ENCODE peak calls at places on chromosomes 7 and 10, in eight cellular contexts. W is astrocyte of the cerebellum, A is coronary artery, C is HFF-Myc, R is cardiac muscle cell, T is Caki2, Y is activated T-cell treated with anti-CD3 and anti-CD28 coated beads for 1 hour, J is GM12891. E is an unnamed sample.

GRCh38 chr10:67663449-67664087 is 32.4 kb downstream of the CTNNA3 start:
- DNase-seq in W (no peak), A (no peak), C (no peak), R (no peak), T (no peak), Y (no peak), J (no peak), E (peak)

GRCh38 chr7:24750441-24751055 is 6.7 kb downstream of the GSDME start:
- DNase-seq in W (no peak), A (no peak), C (no peak), R (no peak), T (no peak), Y (no peak), J (no peak), E (no peak)

GRCh38 chr7:128591705-128592104 is 80.4 kb upstream of the GARIN1A start:
- DNase-seq in W (no peak), A (no peak), C (no peak), R (no peak), T (no peak), Y (no peak), J (no peak), E (no peak)

GRCh38 chr7:157989611-157990010 is 598.0 kb downstream of the PTPRN2 start:
- DNase-seq in W (no peak), A (no peak), C (no peak), R (no peak), T (no peak), Y (no peak), J (no peak), E (no peak)

GRCh38 chr7:36155811-36156361 is 2.8 kb downstream of the EEPD1 start:
- DNase-seq in W (peak), A (no peak), C (no peak), R (no peak), T (no peak), Y (no peak), J (no peak), E (no peak)

GRCh38 chr7:5393328-5393727 is 30.3 kb downstream of the TNRC18 start:
- DNase-seq in W (no peak), A (no peak), C (no peak), R (no peak), T (no peak), Y (no peak), J (no peak), E (no peak)

GRCh38 chr10:77661100-77661499 is 23.5 kb upstream of the KCNMA1 start:
- DNase-seq in W (no peak), A (no peak), C (no peak), R (no peak), T (no peak), Y (no peak), J (no peak), E (no peak)

GRCh38 chr10:7579681-7580080 is 87.1 kb downstream of the ITIH5 start:
- DNase-seq in W (no peak), A (peak), C (no peak), R (no peak), T (no peak), Y (no peak), J (no peak), E (no peak)

GRCh38 chr10:124745678-124746077 is 1.5 kb upstream of the FAM53B start:
- DNase-seq in W (peak), A (no peak), C (peak), R (peak), T (peak), Y (no peak), J (no peak), E (no peak)

GRCh38 chr10:36647540-36647939 is 477.9 kb upstream of the ANKRD30A start:
- DNase-seq in W (no peak), A (no peak), C (no peak), R (no peak), T (no peak), Y (no peak), J (no peak), E (peak)

GRCh38 chr10:90028312-90028711 is 326.9 kb downstream of the KIF20B start:
- DNase-seq in W (no peak), A (no peak), C (no peak), R (no peak), T (no peak), Y (no peak), J (no peak), E (no peak)

GRCh38 chr10:3658766-3659165 is 126.2 kb downstream of the KLF6 start:
- DNase-seq in W (no peak), A (no peak), C (no peak), R (no peak), T (no peak), Y (no peak), J (no peak), E (no peak)

GRCh38 chr10:26556756-26557640 is 118.9 kb downstream of the APBB1IP start:
- DNase-seq in W (peak), A (no peak), C (peak), R (peak), T (peak), Y (peak), J (peak), E (no peak)

GRCh38 chr7:7265676-7266075 is 83.3 kb downstream of the C1GALT1 start:
- DNase-seq in W (no peak), A (no peak), C (peak), R (no peak), T (no peak), Y (no peak), J (no peak), E (no peak)

GRCh38 chr10:93068411-93069244 is 5.1 kb upstream of the CYP26A1 start:
- DNase-seq in W (no peak), A (no peak), C (no peak), R (peak), T (no peak), Y (no peak), J (no peak), E (peak)

GRCh38 chr10:124092270-124093075 is 925 bp downstream of the CHST15 start:
- DNase-seq in W (no peak), A (peak), C (no peak), R (peak), T (peak), Y (peak), J (peak), E (peak)

GRCh38 chr10:10293431-10293830 is 724.2 kb upstream of the CELF2 start:
- DNase-seq in W (no peak), A (no peak), C (no peak), R (peak), T (no peak), Y (no peak), J (no peak), E (peak)

GRCh38 chr7:107528461-107528860 is 35.3 kb downstream of the COG5 start:
- DNase-seq in W (peak), A (no peak), C (no peak), R (peak), T (no peak), Y (no peak), J (no peak), E (no peak)

GRCh38 chr10:61452229-61452651 is 941 bp downstream of the TMEM26 start:
- DNase-seq in W (no peak), A (no peak), C (no peak), R (no peak), T (no peak), Y (no peak), J (no peak), E (peak)

GRCh38 chr10:92844746-92845145 is 3.6 kb upstream of the EXOC6 start:
- DNase-seq in W (no peak), A (no peak), C (no peak), R (peak), T (no peak), Y (no peak), J (no peak), E (no peak)

GRCh38 chr10:93553501-93554374 is 12.7 kb upstream of the FFAR4 start:
- DNase-seq in W (no peak), A (no peak), C (no peak), R (no peak), T (no peak), Y (no peak), J (no peak), E (no peak)

GRCh38 chr7:129069021-129069420 is 14.1 kb upstream of the TNPO3 start:
- DNase-seq in W (no peak), A (no peak), C (no peak), R (no peak), T (no peak), Y (no peak), J (no peak), E (no peak)

GRCh38 chr10:92972066-92972870 is 88.3 kb upstream of the CYP26C1 start:
- DNase-seq in W (peak), A (no peak), C (peak), R (peak), T (peak), Y (no peak), J (no peak), E (no peak)

GRCh38 chr7:102236592-102237287 is 49.9 kb upstream of the SH2B2 start:
- DNase-seq in W (peak), A (no peak), C (peak), R (peak), T (peak), Y (peak), J (peak), E (peak)

GRCh38 chr10:60309371-60309770 is 80.3 kb downstream of the ANK3 start:
- DNase-seq in W (no peak), A (no peak), C (no peak), R (no peak), T (no peak), Y (no peak), J (no peak), E (no peak)

GRCh38 chr7:151925446-151926335 is 30.6 kb upstream of the GALNTL5 start:
- DNase-seq in W (no peak), A (no peak), C (no peak), R (peak), T (no peak), Y (no peak), J (no peak), E (no peak)

GRCh38 chr7:47783456-47784240 is 164.6 kb downstream of the PKD1L1 start:
- DNase-seq in W (peak), A (no peak), C (peak), R (peak), T (peak), Y (no peak), J (no peak), E (no peak)

GRCh38 chr10:3400368-3400767 is 227.8 kb upstream of the PITRM1 start:
- DNase-seq in W (no peak), A (no peak), C (no peak), R (no peak), T (no peak), Y (no peak), J (no peak), E (no peak)

GRCh38 chr7:121278120-121279021 is 50.4 kb upstream of the WNT16 start:
- DNase-seq in W (no peak), A (no peak), C (no peak), R (peak), T (no peak), Y (no peak), J (peak), E (no peak)

GRCh38 chr7:18425227-18425626 is 70.3 kb upstream of the HDAC9 start:
- DNase-seq in W (no peak), A (no peak), C (no peak), R (no peak), T (peak), Y (no peak), J (no peak), E (no peak)

GRCh38 chr10:3935141-3935540 is 150.1 kb upstream of the KLF6 start:
- DNase-seq in W (peak), A (peak), C (no peak), R (peak), T (no peak), Y (no peak), J (peak), E (no peak)

GRCh38 chr7:17488829-17489228 is 190.4 kb downstream of the AHR start:
- DNase-seq in W (no peak), A (no peak), C (no peak), R (no peak), T (no peak), Y (no peak), J (no peak), E (no peak)

GRCh38 chr10:32952094-32952493 is 5.9 kb downstream of the ITGB1 start:
- DNase-seq in W (no peak), A (no peak), C (no peak), R (no peak), T (no peak), Y (no peak), J (no peak), E (no peak)

GRCh38 chr7:27453702-27454405 is 208.8 kb downstream of the HIBADH start:
- DNase-seq in W (no peak), A (no peak), C (no peak), R (peak), T (no peak), Y (no peak), J (no peak), E (no peak)

E was measured in WTC11.